ENCODE peak calls at places on chromosomes 11 and 22, in five cellular contexts. T is stimulated activated naive CD8-positive, alpha-beta T cell treated with anti-CD3 and anti-CD28 coated beads, Interleukin-15, Interleukin-2, amounts not matched to agents 100 U/mL and 50 U/mL, for 24 hours; R is AG04449; C is brain microvascular endothelial cell; H is adrenal gland. Q is an unnamed sample.

GRCh38 chr11:44658451-44658850 is 68.3 kb upstream of the TSPAN18 start:
- DNase-seq in T (no peak), R (no peak), C (peak; percentile 25), H (peak; percentile 70), Q (no peak)

GRCh38 chr11:46918087-46918751 is at the start of gene LRP4:
- DNase-seq in T (peak; percentile 65), R (no peak), C (no peak), H (no peak), Q (peak; percentile 55)

GRCh38 chr11:63560506-63561179 is 2.5 kb downstream of the PLAAT2 start:
- DNase-seq in T (no peak), R (no peak), C (no peak), H (no peak), Q (no peak)

GRCh38 chr11:69449320-69450063 is 32.0 kb upstream of the LINC01488 start:
- DNase-seq in T (no peak), R (no peak), C (peak; percentile 59), H (peak; percentile 87), Q (no peak)

GRCh38 chr11:60208146-60208895 is 25.4 kb upstream of the MS4A6A start:
- DNase-seq in T (no peak), R (no peak), C (no peak), H (no peak), Q (no peak)

GRCh38 chr11:71311176-71311925 is 59.0 kb upstream of the SHANK2 start:
- DNase-seq in T (no peak), R (no peak), C (no peak), H (peak; percentile 17), Q (no peak)

GRCh38 chr11:47565340-47566165 is at the start of gene PTPMT1:
- DNase-seq in T (peak; percentile 81), R (no peak), C (peak; percentile 58), H (peak; percentile 84), Q (peak; percentile 52)

GRCh38 chr22:42990131-42990838 is 24.7 kb downstream of the PACSIN2 start:
- DNase-seq in T (no peak), R (peak; percentile 63), C (peak; percentile 79), H (peak; percentile 88), Q (no peak)

GRCh38 chr11:122189259-122189658 is 73.2 kb upstream of the BLID start:
- DNase-seq in T (no peak), R (peak; percentile 96), C (peak; percentile 92), H (peak; percentile 58), Q (no peak)

GRCh38 chr11:66569076-66569475 is 670 bp upstream of the CTSF start:
- DNase-seq in T (no peak), R (no peak), C (no peak), H (no peak), Q (no peak)

GRCh38 chr22:26744892-26745808 is 87.8 kb downstream of the MIAT start:
- DNase-seq in T (no peak), R (no peak), C (no peak), H (no peak), Q (no peak)

GRCh38 chr11:45079943-45080719 is 66.3 kb upstream of the PRDM11 start:
- DNase-seq in T (peak; percentile 56), R (no peak), C (no peak), H (no peak), Q (peak; percentile 16)

GRCh38 chr11:81644239-81644840 is 1089.3 kb downstream of the FAM181B start:
- DNase-seq in T (no peak), R (no peak), C (peak; percentile 50), H (peak; percentile 53), Q (peak; percentile 47)

GRCh38 chr11:23539556-23539955 is 679.3 kb upstream of the CCDC179 start:
- DNase-seq in T (no peak), R (no peak), C (peak; percentile 5), H (no peak), Q (no peak)

GRCh38 chr11:118638726-118639125 is 31.3 kb downstream of the PHLDB1 start:
- DNase-seq in T (no peak), R (no peak), C (no peak), H (no peak), Q (no peak)

GRCh38 chr11:77609234-77609633 is 19.5 kb downstream of the AQP11 start:
- DNase-seq in T (no peak), R (no peak), C (no peak), H (no peak), Q (no peak)

GRCh38 chr11:110908401-110909106 is 196.3 kb upstream of the ARHGAP20 start:
- DNase-seq in T (no peak), R (peak; percentile 31), C (peak; percentile 83), H (no peak), Q (no peak)

GRCh38 chr11:86244522-86245368 is at the start of gene EED:
- DNase-seq in T (peak; percentile 97), R (peak; percentile 58), C (peak; percentile 93), H (peak; percentile 96), Q (peak; percentile 95)

GRCh38 chr11:67640021-67640757 is 626 bp upstream of the TBX10 start:
- DNase-seq in T (peak; percentile 67), R (no peak), C (peak; percentile 24), H (peak; percentile 83), Q (peak; percentile 37)

GRCh38 chr11:71294846-71295600 is 42.6 kb upstream of the SHANK2 start:
- DNase-seq in T (no peak), R (no peak), C (no peak), H (peak; percentile 5), Q (no peak)

GRCh38 chr11:8813658-8814057 is 97.3 kb upstream of the AKIP1 start:
- DNase-seq in T (peak; percentile 73), R (no peak), C (peak; percentile 75), H (peak; percentile 85), Q (peak; percentile 69)

GRCh38 chr11:2212411-2213251 is 41.0 kb upstream of the TH start:
- DNase-seq in T (no peak), R (no peak), C (no peak), H (peak; percentile 45), Q (no peak)

GRCh38 chr11:86811637-86812321 is 11.4 kb downstream of the PRSS23 start:
- DNase-seq in T (no peak), R (no peak), C (peak; percentile 84), H (no peak), Q (no peak)

GRCh38 chr11:1938343-1939005 is 8.7 kb upstream of the MRPL23 start:
- DNase-seq in T (no peak), R (no peak), C (no peak), H (no peak), Q (no peak)

GRCh38 chr11:45265963-45266692 is 20.0 kb downstream of the SYT13 start:
- DNase-seq in T (no peak), R (no peak), C (no peak), H (no peak), Q (no peak)

GRCh38 chr11:119345685-119346084 is 820 bp downstream of the MFRP start:
- DNase-seq in T (no peak), R (no peak), C (no peak), H (no peak), Q (no peak)

GRCh38 chr11:13966486-13966885 is 4.0 kb downstream of the SPON1 start:
- DNase-seq in T (no peak), R (no peak), C (no peak), H (no peak), Q (no peak)

GRCh38 chr11:76885390-76886097 is 24.8 kb downstream of the ACER3 start:
- DNase-seq in T (peak; percentile 15), R (no peak), C (peak; percentile 76), H (no peak), Q (no peak)

GRCh38 chr22:27318516-27318915 is 483.0 kb downstream of the MN1 start:
- DNase-seq in T (no peak), R (peak; percentile 77), C (peak; percentile 51), H (no peak), Q (no peak)

GRCh38 chr11:111913031-111913861 is 712 bp downstream of the HSPB2 start:
- DNase-seq in T (no peak), R (no peak), C (no peak), H (no peak), Q (peak; percentile 57)

GRCh38 chr11:83403990-83404389 is 117.8 kb upstream of the CCDC90B start:
- DNase-seq in T (no peak), R (no peak), C (no peak), H (no peak), Q (no peak)

GRCh38 chr22:35177811-35178210 is 79.5 kb upstream of the HMGXB4 start:
- DNase-seq in T (no peak), R (no peak), C (no peak), H (no peak), Q (no peak)

GRCh38 chr11:11856638-11857037 is 14.9 kb downstream of the USP47 start:
- DNase-seq in T (no peak), R (no peak), C (no peak), H (no peak), Q (no peak)

GRCh38 chr11:117794772-117795629 is 2.0 kb downstream of the DSCAML1 start:
- DNase-seq in T (no peak), R (no peak), C (no peak), H (no peak), Q (no peak)

Q was measured in midbrain.